ENCODE peak calls at places on chromosome X, in four cellular contexts. One of them, this sample, is unnamed.

GRCh38 chrX:132631579-132632232 is 142.9 kb upstream of the MBNL3 start:
- DNase-seq in body of pancreas: no peak
- DNase-seq in heart right ventricle: no peak
- DNase-seq in aorta: no peak
- DNase-seq in this sample: peak; percentile 70

GRCh38 chrX:155966876-155967275 is 30.6 kb upstream of the IL9R start:
- DNase-seq in body of pancreas: no peak
- DNase-seq in aorta: no peak
- DNase-seq in heart right ventricle: no peak
- DNase-seq in this sample: peak; percentile 76

GRCh38 chrX:115322375-115322774 is 32.9 kb downstream of the LUZP4 start:
- DNase-seq in heart right ventricle: no peak
- DNase-seq in body of pancreas: no peak
- DNase-seq in aorta: no peak
- DNase-seq in this sample: no peak

GRCh38 chrX:110992611-110993010 is 103.4 kb upstream of the PAK3 start:
- DNase-seq in aorta: no peak
- DNase-seq in heart right ventricle: no peak
- DNase-seq in body of pancreas: peak; percentile 40
- DNase-seq in this sample: peak; percentile 63

GRCh38 chrX:11446951-11447350 is 153.7 kb downstream of the AMELX start:
- DNase-seq in aorta: no peak
- DNase-seq in body of pancreas: no peak
- DNase-seq in heart right ventricle: no peak
- DNase-seq in this sample: no peak

GRCh38 chrX:16488959-16489358 is 161.0 kb upstream of the S100G start:
- DNase-seq in heart right ventricle: no peak
- DNase-seq in body of pancreas: no peak
- DNase-seq in aorta: no peak
- DNase-seq in this sample: no peak

GRCh38 chrX:134782796-134783195 is 124.5 kb upstream of the PLAC1 start:
- DNase-seq in body of pancreas: no peak
- DNase-seq in aorta: no peak
- DNase-seq in heart right ventricle: no peak
- DNase-seq in this sample: no peak

GRCh38 chrX:103253608-103254007 is 1.3 kb downstream of the TCEAL8 start:
- DNase-seq in body of pancreas: no peak
- DNase-seq in heart right ventricle: peak; percentile 8
- DNase-seq in aorta: no peak
- DNase-seq in this sample: no peak

GRCh38 chrX:33211356-33212254 is at the start of gene DMD:
- DNase-seq in aorta: peak; percentile 53
- DNase-seq in body of pancreas: peak; percentile 41
- DNase-seq in heart right ventricle: peak; percentile 71
- DNase-seq in this sample: peak; percentile 8

GRCh38 chrX:2600564-2600963 is 90.5 kb upstream of the CD99 start:
- DNase-seq in aorta: no peak
- DNase-seq in body of pancreas: no peak
- DNase-seq in heart right ventricle: no peak
- DNase-seq in this sample: no peak

GRCh38 chrX:100743009-100743615 is 11.2 kb upstream of the SYTL4 start:
- DNase-seq in aorta: no peak
- DNase-seq in body of pancreas: no peak
- DNase-seq in heart right ventricle: no peak
- DNase-seq in this sample: no peak

GRCh38 chrX:33855251-33855650 is 276.9 kb downstream of the FAM47A start:
- DNase-seq in body of pancreas: no peak
- DNase-seq in aorta: no peak
- DNase-seq in heart right ventricle: no peak
- DNase-seq in this sample: no peak

GRCh38 chrX:14964500-14964899 is 91.3 kb downstream of the MOSPD2 start:
- DNase-seq in aorta: no peak
- DNase-seq in body of pancreas: no peak
- DNase-seq in heart right ventricle: no peak
- DNase-seq in this sample: no peak

GRCh38 chrX:14697453-14697852 is 168.1 kb downstream of the GLRA2 start:
- DNase-seq in body of pancreas: peak; percentile 43
- DNase-seq in heart right ventricle: no peak
- DNase-seq in aorta: peak; percentile 40
- DNase-seq in this sample: peak; percentile 32

GRCh38 chrX:63686878-63687714 is 97.9 kb downstream of the ARHGEF9 start:
- DNase-seq in body of pancreas: no peak
- DNase-seq in heart right ventricle: no peak
- DNase-seq in aorta: no peak
- DNase-seq in this sample: peak; percentile 52

GRCh38 chrX:152813211-152813610 is 17.3 kb downstream of the CETN2 start:
- DNase-seq in heart right ventricle: no peak
- DNase-seq in aorta: no peak
- DNase-seq in body of pancreas: no peak
- DNase-seq in this sample: no peak

GRCh38 chrX:2609431-2610238 is 81.5 kb upstream of the CD99 start:
- DNase-seq in heart right ventricle: no peak
- DNase-seq in body of pancreas: no peak
- DNase-seq in aorta: no peak
- DNase-seq in this sample: peak; percentile 24

GRCh38 chrX:78123190-78123589 is 16.3 kb downstream of the TAF9B start:
- DNase-seq in body of pancreas: no peak
- DNase-seq in aorta: no peak
- DNase-seq in heart right ventricle: no peak
- DNase-seq in this sample: no peak

GRCh38 chrX:70176938-70177533 is at the start of gene DGAT2L6:
- DNase-seq in aorta: no peak
- DNase-seq in body of pancreas: no peak
- DNase-seq in heart right ventricle: no peak
- DNase-seq in this sample: peak; percentile 22

GRCh38 chrX:54785901-54786300 is 12.2 kb downstream of the ITIH6 start:
- DNase-seq in body of pancreas: no peak
- DNase-seq in heart right ventricle: no peak
- DNase-seq in aorta: no peak
- DNase-seq in this sample: no peak

GRCh38 chrX:135518161-135518560 is 2.3 kb upstream of the INTS6L start:
- DNase-seq in body of pancreas: no peak
- DNase-seq in aorta: no peak
- DNase-seq in heart right ventricle: no peak
- DNase-seq in this sample: no peak

GRCh38 chrX:16838202-16839066 is 31.7 kb downstream of the RBBP7 start:
- DNase-seq in aorta: no peak
- DNase-seq in heart right ventricle: peak; percentile 27
- DNase-seq in body of pancreas: peak; percentile 26
- DNase-seq in this sample: no peak

GRCh38 chrX:39065051-39065871 is 264.0 kb downstream of the MID1IP1 start:
- DNase-seq in heart right ventricle: no peak
- DNase-seq in aorta: no peak
- DNase-seq in body of pancreas: peak; percentile 29
- DNase-seq in this sample: no peak

GRCh38 chrX:121836000-121836399 is 788.6 kb downstream of the GLUD2 start:
- DNase-seq in heart right ventricle: no peak
- DNase-seq in body of pancreas: no peak
- DNase-seq in aorta: no peak
- DNase-seq in this sample: no peak

GRCh38 chrX:111114806-111115205 is 18.8 kb downstream of the PAK3 start:
- DNase-seq in body of pancreas: no peak
- DNase-seq in aorta: no peak
- DNase-seq in heart right ventricle: no peak
- DNase-seq in this sample: no peak

GRCh38 chrX:70480660-70481018 is 36.0 kb downstream of the DLG3 start:
- DNase-seq in heart right ventricle: peak; percentile 41
- DNase-seq in aorta: peak; percentile 44
- DNase-seq in body of pancreas: no peak
- DNase-seq in this sample: no peak

GRCh38 chrX:48918644-48919340 is at the start of gene PIM2:
- DNase-seq in body of pancreas: peak; percentile 95
- DNase-seq in aorta: peak; percentile 94
- DNase-seq in heart right ventricle: peak; percentile 88
- DNase-seq in this sample: peak; percentile 99

GRCh38 chrX:119760026-119760902 is 1.9 kb downstream of the SOWAHD start:
- DNase-seq in aorta: no peak
- DNase-seq in heart right ventricle: no peak
- DNase-seq in body of pancreas: no peak
- DNase-seq in this sample: no peak

GRCh38 chrX:141732031-141732430 is 33.5 kb upstream of the SPANXD start:
- DNase-seq in body of pancreas: no peak
- DNase-seq in heart right ventricle: no peak
- DNase-seq in aorta: no peak
- DNase-seq in this sample: no peak

GRCh38 chrX:43002526-43003203 is 224.7 kb upstream of the PPP1R2C start:
- DNase-seq in aorta: no peak
- DNase-seq in body of pancreas: no peak
- DNase-seq in heart right ventricle: no peak
- DNase-seq in this sample: no peak
- H3K4me1 ChIP-seq in aorta: no peaks in the 10 kb centered on the region
- H3K4me1 ChIP-seq in body of pancreas: no peaks in the 10 kb centered on the region
- H3K4me1 ChIP-seq in heart right ventricle: no peaks in the 10 kb centered on the region
- H3K4me1 ChIP-seq in this sample: no peaks in the 10 kb centered on the region

GRCh38 chrX:20315140-20315539 is 48.4 kb upstream of the RPS6KA3 start:
- DNase-seq in aorta: no peak
- DNase-seq in heart right ventricle: no peak
- DNase-seq in body of pancreas: no peak
- DNase-seq in this sample: no peak
- H3K4me1 ChIP-seq in aorta: no peaks in the 10 kb centered on the region
- H3K4me1 ChIP-seq in heart right ventricle: no peaks in the 10 kb centered on the region
- H3K4me1 ChIP-seq in body of pancreas: no peaks in the 10 kb centered on the region
- H3K4me1 ChIP-seq in this sample: no peaks in the 10 kb centered on the region

GRCh38 chrX:44891642-44892041 is 18.7 kb downstream of the KDM6A start:
- DNase-seq in heart right ventricle: no peak
- DNase-seq in body of pancreas: no peak
- DNase-seq in aorta: no peak
- DNase-seq in this sample: no peak

GRCh38 chrX:44890247-44890646 is 17.3 kb downstream of the KDM6A start:
- DNase-seq in heart right ventricle: no peak
- DNase-seq in aorta: no peak
- DNase-seq in body of pancreas: no peak
- DNase-seq in this sample: no peak

GRCh38 chrX:44884944-44885343 is 12.0 kb downstream of the KDM6A start:
- DNase-seq in body of pancreas: no peak
- DNase-seq in aorta: no peak
- DNase-seq in heart right ventricle: no peak
- DNase-seq in this sample: no peak

GRCh38 chrX:44889824-44890223 is 16.8 kb downstream of the KDM6A start:
- DNase-seq in body of pancreas: no peak
- DNase-seq in heart right ventricle: no peak
- DNase-seq in aorta: no peak
- DNase-seq in this sample: no peak
- H3K4me1 ChIP-seq in body of pancreas: peaks cover 3% of the 10 kb centered on the region
- H3K4me1 ChIP-seq in heart right ventricle: peaks cover 4% of the 10 kb centered on the region
- H3K4me1 ChIP-seq in aorta: no peaks in the 10 kb centered on the region
- H3K4me1 ChIP-seq in this sample: peaks cover 2% of the 10 kb centered on the region

GRCh38 chrX:109890910-109891502 is 111.9 kb upstream of the TMEM164 start:
- DNase-seq in body of pancreas: peak; percentile 61
- DNase-seq in heart right ventricle: peak; percentile 45
- DNase-seq in aorta: peak; percentile 62
- DNase-seq in this sample: peak; percentile 84
- H3K4me1 ChIP-seq in body of pancreas: no peaks in the 10 kb centered on the region
- H3K4me1 ChIP-seq in heart right ventricle: no peaks in the 10 kb centered on the region
- H3K4me1 ChIP-seq in aorta: no peaks in the 10 kb centered on the region
- H3K4me1 ChIP-seq in this sample: peaks cover 6% of the 10 kb centered on the region

GRCh38 chrX:10102046-10102704 is 54.6 kb upstream of the CLCN4 start:
- DNase-seq in body of pancreas: peak; percentile 68
- DNase-seq in heart right ventricle: no peak
- DNase-seq in aorta: no peak
- DNase-seq in this sample: no peak

GRCh38 chrX:10106801-10107200 is 50.0 kb upstream of the CLCN4 start:
- DNase-seq in body of pancreas: no peak
- DNase-seq in aorta: no peak
- DNase-seq in heart right ventricle: no peak
- DNase-seq in this sample: no peak

GRCh38 chrX:10103023-10103422 is 53.8 kb upstream of the CLCN4 start:
- DNase-seq in heart right ventricle: no peak
- DNase-seq in aorta: no peak
- DNase-seq in body of pancreas: no peak
- DNase-seq in this sample: no peak

GRCh38 chrX:10108288-10108687 is 48.5 kb upstream of the CLCN4 start:
- DNase-seq in body of pancreas: no peak
- DNase-seq in heart right ventricle: no peak
- DNase-seq in aorta: no peak
- DNase-seq in this sample: no peak

DNA sequence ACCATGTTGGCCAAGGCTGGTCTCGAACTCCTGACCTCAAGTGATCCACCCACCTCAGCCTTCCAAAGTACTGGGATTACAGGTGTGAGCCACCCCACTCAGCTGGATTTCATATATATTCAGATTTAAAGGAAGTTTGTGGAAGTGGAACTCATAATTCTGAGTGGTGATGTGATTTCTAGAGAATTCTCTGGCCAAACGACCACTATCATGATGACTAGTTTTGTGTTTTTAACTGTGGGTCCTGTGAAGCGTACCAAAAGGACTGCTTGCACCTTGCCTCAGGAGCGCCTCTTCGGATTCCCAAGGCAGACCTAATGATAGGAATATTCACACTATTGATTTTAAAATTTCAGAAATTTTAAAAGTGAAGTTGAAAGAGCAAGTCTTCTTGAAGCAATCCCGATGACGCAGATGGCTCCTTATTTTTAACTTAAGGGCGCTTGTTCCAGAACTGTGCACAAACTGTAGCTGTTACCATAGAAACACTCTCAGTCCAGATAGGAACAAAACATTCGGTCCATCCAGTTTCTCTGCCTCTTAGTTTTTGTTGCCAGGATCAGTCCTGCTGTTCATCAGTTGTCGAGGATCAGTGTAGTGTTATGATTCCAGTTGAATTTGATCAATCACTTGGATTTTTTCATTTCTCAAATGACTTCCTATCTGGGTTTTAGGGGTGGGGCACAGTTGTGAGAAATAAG is 51.7 kb upstream of the CLCN4 start:
- DNase-seq in body of pancreas: no peak
- DNase-seq in heart right ventricle: no peak
- DNase-seq in aorta: no peak
- DNase-seq in this sample: no peak
- H3K4me1 ChIP-seq in body of pancreas: peaks cover 26% of the 10 kb centered on the region
- H3K4me1 ChIP-seq in heart right ventricle: peaks cover 38% of the 10 kb centered on the region
- H3K4me1 ChIP-seq in aorta: no peaks in the 10 kb centered on the region
- H3K4me1 ChIP-seq in this sample: no peaks in the 10 kb centered on the region

GRCh38 chrX:7052541-7052940 is 95.0 kb upstream of the STS start:
- DNase-seq in heart right ventricle: no peak
- DNase-seq in aorta: no peak
- DNase-seq in body of pancreas: no peak
- DNase-seq in this sample: no peak
- H3K4me1 ChIP-seq in heart right ventricle: no peaks in the 10 kb centered on the region
- H3K4me1 ChIP-seq in aorta: no peaks in the 10 kb centered on the region
- H3K4me1 ChIP-seq in body of pancreas: no peaks in the 10 kb centered on the region
- H3K4me1 ChIP-seq in this sample: no peaks in the 10 kb centered on the region

GRCh38 chrX:154719132-154719675 is 31.7 kb downstream of the GAB3 start:
- DNase-seq in aorta: no peak
- DNase-seq in body of pancreas: no peak
- DNase-seq in heart right ventricle: no peak
- DNase-seq in this sample: no peak

GRCh38 chrX:154720067-154720466 is 30.8 kb downstream of the GAB3 start:
- DNase-seq in heart right ventricle: no peak
- DNase-seq in body of pancreas: no peak
- DNase-seq in aorta: no peak
- DNase-seq in this sample: no peak

GRCh38 chrX:154721155-154721554 is 29.7 kb downstream of the GAB3 start:
- DNase-seq in body of pancreas: no peak
- DNase-seq in aorta: no peak
- DNase-seq in heart right ventricle: no peak
- DNase-seq in this sample: no peak

GRCh38 chrX:154717824-154718223 is 33.1 kb downstream of the GAB3 start:
- DNase-seq in body of pancreas: peak; percentile 17
- DNase-seq in heart right ventricle: no peak
- DNase-seq in aorta: no peak
- DNase-seq in this sample: peak; percentile 37

GRCh38 chrX:154718607-154719006 is 32.3 kb downstream of the GAB3 start:
- DNase-seq in heart right ventricle: no peak
- DNase-seq in aorta: no peak
- DNase-seq in body of pancreas: no peak
- DNase-seq in this sample: no peak
- H3K4me1 ChIP-seq in heart right ventricle: peaks cover 48% of the 10 kb centered on the region
- H3K4me1 ChIP-seq in aorta: no peaks in the 10 kb centered on the region
- H3K4me1 ChIP-seq in body of pancreas: no peaks in the 10 kb centered on the region
- H3K4me1 ChIP-seq in this sample: no peaks in the 10 kb centered on the region